ENCODE peak calls at places on chromosome 19, in six cellular contexts. Q is Caco-2, A is cardiac muscle cell, N is heart left ventricle, E is keratinocyte, O is mucosa of descending colon. J is an unnamed sample.

GRCh38 chr19:41323023-41323422 is 13.1 kb downstream of the CCDC97 start:
- DNase-seq in Q (no peak), N (peak), A (peak), E (no peak), O (no peak), J (no peak)

GRCh38 chr19:40608957-40609356 is 7.8 kb downstream of the LTBP4 start:
- DNase-seq in E (no peak), O (no peak), A (no peak), Q (no peak), N (no peak), J (no peak)

GRCh38 chr19:48988286-48988685 is 4.8 kb downstream of the GYS1 start:
- DNase-seq in N (no peak), A (no peak), Q (no peak), E (no peak), O (no peak), J (no peak)

GRCh38 chr19:6062274-6062673 is 48.0 kb downstream of the RFX2 start:
- DNase-seq in N (peak), A (peak), E (no peak), O (peak), Q (no peak), J (no peak)

GRCh38 chr19:40718774-40719391 is 2.0 kb downstream of the ITPKC start:
- DNase-seq in N (peak), O (peak), A (peak), E (peak), Q (peak), J (peak)

GRCh38 chr19:18233224-18233825 is 7.1 kb upstream of the PDE4C start:
- DNase-seq in O (peak), E (no peak), N (peak), Q (peak), A (peak), J (peak)

GRCh38 chr19:2613507-2614295 is 88.8 kb downstream of the GNG7 start:
- DNase-seq in N (no peak), A (peak), E (no peak), O (no peak), Q (no peak), J (peak)

GRCh38 chr19:8145969-8146368 is 3.4 kb downstream of the FBN3 start:
- DNase-seq in N (no peak), O (no peak), A (no peak), Q (no peak), E (no peak), J (no peak)

GRCh38 chr19:52492201-52492960 is 35.1 kb upstream of the ZNF808 start:
- DNase-seq in E (no peak), Q (peak), A (no peak), O (no peak), N (no peak), J (peak)

GRCh38 chr19:42363614-42364346 is 26.3 kb downstream of the CNFN start:
- DNase-seq in Q (no peak), A (no peak), E (no peak), O (no peak), N (no peak), J (no peak)

GRCh38 chr19:48543121-48543710 is 8.8 kb upstream of the SULT2B1 start:
- DNase-seq in N (no peak), O (peak), A (peak), Q (peak), E (peak), J (no peak)

GRCh38 chr19:12346896-12347295 is 13.5 kb upstream of the ZNF563 start:
- DNase-seq in E (no peak), N (no peak), A (no peak), O (no peak), Q (no peak), J (no peak)
- TF ChIP-seq CTCF in E (no peak), N (no peak), A (no peak), O (no peak), Q (no peak), J (no peak)

GRCh38 chr19:33100894-33101644 is 20.1 kb downstream of the GPATCH1 start:
- DNase-seq in N (no peak), Q (peak), E (no peak), O (peak), A (no peak), J (no peak)
- TF ChIP-seq CTCF in N (no peak), Q (no peak), E (no peak), O (no peak), A (no peak), J (no peak)

GRCh38 chr19:32631381-32631780 is 43.6 kb downstream of the ANKRD27 start:
- DNase-seq in E (no peak), N (no peak), Q (no peak), A (no peak), O (no peak), J (no peak)
- TF ChIP-seq CTCF in E (no peak), N (no peak), Q (peak), A (no peak), O (no peak), J (no peak)

DNA sequence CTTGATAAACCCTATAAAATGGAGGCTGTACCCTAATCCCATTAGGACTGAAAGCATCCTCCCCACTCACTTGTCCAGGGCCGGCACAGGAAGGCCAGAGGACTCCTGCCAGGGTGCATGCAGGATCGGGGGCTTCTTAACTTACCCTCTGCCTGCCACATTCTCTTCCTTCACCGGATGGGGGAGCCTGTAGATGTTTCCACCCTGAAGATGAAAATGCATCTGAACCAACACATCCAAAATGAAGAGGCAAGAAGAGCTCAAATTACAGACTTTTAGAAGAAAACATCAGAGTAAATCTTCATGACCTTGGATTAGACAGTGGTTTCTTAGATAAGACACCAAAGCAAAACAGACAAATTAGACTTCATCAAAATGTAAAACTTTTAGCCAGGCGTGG is 25.9 kb upstream of the NAPA start:
- DNase-seq in Q (no peak), A (peak), E (no peak), O (no peak), N (no peak), J (no peak)
- TF ChIP-seq CTCF in Q (peak), A (peak), E (peak), O (no peak), N (peak), J (no peak)